ENCODE peak calls at places on chromosome 2, in four cellular contexts. Q is stimulated activated CD8-positive, alpha-beta memory T cell treated with anti-CD3 and anti-CD28 coated beads, Interleukin-4, amount 100 ng/mL, for 24 hours; I is progenitor cell of endocrine pancreas; B is T-helper 1 cell. X is an unnamed sample.

GRCh38 chr2:149799296-149799695 is 211.7 kb upstream of the MMADHC start:
- DNase-seq in Q (no peak), I (no peak), B (no peak), X (no peak)

GRCh38 chr2:240358080-240358479 is 77.4 kb upstream of the GPC1 start:
- DNase-seq in Q (no peak), I (no peak), B (no peak), X (no peak)

GRCh38 chr2:10721344-10722251 is at the start of gene ATP6V1C2:
- DNase-seq in Q (no peak), I (peak), B (no peak), X (peak)

GRCh38 chr2:63581266-63581961 is 6.9 kb downstream of the WDPCP start:
- DNase-seq in Q (no peak), I (no peak), B (no peak), X (no peak)

GRCh38 chr2:232350804-232351685 is 27.5 kb upstream of the ALPP start:
- DNase-seq in Q (no peak), I (no peak), B (no peak), X (no peak)

GRCh38 chr2:37143986-37144385 is 12.8 kb downstream of the EIF2AK2 start:
- DNase-seq in Q (no peak), I (no peak), B (no peak), X (no peak)

GRCh38 chr2:111100765-111101162 is 19.9 kb upstream of the BCL2L11 start:
- DNase-seq in Q (no peak), I (no peak), B (no peak), X (no peak)

GRCh38 chr2:125853626-125854025 is 802.3 kb upstream of the GYPC start:
- DNase-seq in Q (no peak), I (no peak), B (no peak), X (no peak)

GRCh38 chr2:208250401-208250800 is 4.5 kb downstream of the IDH1 start:
- DNase-seq in Q (no peak), I (no peak), B (no peak), X (no peak)

GRCh38 chr2:170739048-170739447 is 23.9 kb downstream of the SP5 start:
- DNase-seq in Q (no peak), I (no peak), B (no peak), X (no peak)

GRCh38 chr2:26915316-26915715 is 55.1 kb upstream of the MAPRE3 start:
- DNase-seq in Q (no peak), I (no peak), B (no peak), X (no peak)

GRCh38 chr2:16011621-16011960 is 71.2 kb downstream of the MYCN start:
- DNase-seq in Q (no peak), I (no peak), B (no peak), X (no peak)

GRCh38 chr2:240630771-240631560 is 5.7 kb downstream of the GPR35 start:
- DNase-seq in Q (no peak), I (no peak), B (no peak), X (peak)

GRCh38 chr2:187580462-187581124 is 26.4 kb upstream of the TFPI start:
- DNase-seq in Q (no peak), I (no peak), B (no peak), X (no peak)

GRCh38 chr2:210456571-210456970 is 20.0 kb downstream of the LANCL1 start:
- DNase-seq in Q (no peak), I (no peak), B (no peak), X (no peak)

GRCh38 chr2:45698538-45698937 is 47.1 kb downstream of the PRKCE start:
- DNase-seq in Q (no peak), I (no peak), B (no peak), X (no peak)

GRCh38 chr2:42973771-42974170 is 181.4 kb upstream of the HAAO start:
- DNase-seq in Q (no peak), I (no peak), B (no peak), X (no peak)

GRCh38 chr2:234488913-234489451 is 7.9 kb downstream of the ARL4C start:
- DNase-seq in Q (peak), I (no peak), B (peak), X (no peak)

GRCh38 chr2:37367310-37367709 is 22.9 kb downstream of the QPCT start:
- DNase-seq in Q (no peak), I (no peak), B (no peak), X (no peak)

GRCh38 chr2:225041210-225041870 is 928 bp downstream of the DOCK10 start:
- DNase-seq in Q (peak), I (no peak), B (peak), X (peak)

GRCh38 chr2:29219374-29219773 is 104.2 kb downstream of the CLIP4 start:
- DNase-seq in Q (no peak), I (no peak), B (no peak), X (no peak)

GRCh38 chr2:202149953-202150352 is 76.9 kb downstream of the KIAA2012 start:
- DNase-seq in Q (no peak), I (no peak), B (no peak), X (no peak)

GRCh38 chr2:100610381-100610831 is 47.6 kb downstream of the PDCL3 start:
- DNase-seq in Q (peak), I (peak), B (peak), X (peak)

GRCh38 chr2:7324706-7325105 is 407.5 kb downstream of the RNF144A start:
- DNase-seq in Q (no peak), I (no peak), B (no peak), X (no peak)

GRCh38 chr2:161946489-161947107 is 127.4 kb downstream of the DPP4 start:
- DNase-seq in Q (no peak), I (no peak), B (no peak), X (no peak)

GRCh38 chr2:191638079-191638801 is 39.7 kb upstream of the NABP1 start:
- DNase-seq in Q (no peak), I (no peak), B (no peak), X (no peak)

GRCh38 chr2:43460141-43460540 is 135.7 kb downstream of the THADA start:
- DNase-seq in Q (no peak), I (no peak), B (no peak), X (no peak)

GRCh38 chr2:71226391-71226964 is 425 bp downstream of the PAIP2B start:
- DNase-seq in Q (peak), I (peak), B (peak), X (peak)

GRCh38 chr2:187224989-187225388 is 223.1 kb downstream of the CALCRL start:
- DNase-seq in Q (no peak), I (no peak), B (no peak), X (no peak)

GRCh38 chr2:223196331-223196730 is 144.3 kb downstream of the KCNE4 start:
- DNase-seq in Q (no peak), I (no peak), B (no peak), X (no peak)